ENCODE peak calls at places on chromosomes 5 and 9, in nine cellular contexts. One of them, this sample, is unnamed.
A peak's percentile ranks its signal among the peaks of the same experiment; 100 is the strongest.

GRCh38 chr5:151496041-151496484 is 48.7 kb downstream of the SLC36A1 start:
- DNase-seq in stimulated activated CD8-positive, alpha-beta memory T cell treated with anti-CD3 and anti-CD28 coated beads, Interleukin-2, amount 100 ng/mL, for 48 hours: no peak
- DNase-seq in AG20443: no peak
- DNase-seq in HS-5: no peak
- DNase-seq in SW 1271: no peak
- DNase-seq in ELR: no peak
- DNase-seq in glomerular endothelial cell: no peak
- DNase-seq in mucosa of gallbladder: no peak
- DNase-seq in LoVo: no peak
- DNase-seq in this sample: no peak

GRCh38 chr5:3392306-3392939 is 203.2 kb upstream of the IRX1 start:
- DNase-seq in stimulated activated CD8-positive, alpha-beta memory T cell treated with anti-CD3 and anti-CD28 coated beads, Interleukin-2, amount 100 ng/mL, for 48 hours: no peak
- DNase-seq in AG20443: peak; percentile 48
- DNase-seq in HS-5: no peak
- DNase-seq in SW 1271: no peak
- DNase-seq in ELR: no peak
- DNase-seq in glomerular endothelial cell: no peak
- DNase-seq in mucosa of gallbladder: no peak
- DNase-seq in LoVo: no peak
- DNase-seq in this sample: no peak

GRCh38 chr5:154000703-154001102 is 38.0 kb downstream of the FAM114A2 start:
- DNase-seq in stimulated activated CD8-positive, alpha-beta memory T cell treated with anti-CD3 and anti-CD28 coated beads, Interleukin-2, amount 100 ng/mL, for 48 hours: no peak
- DNase-seq in AG20443: no peak
- DNase-seq in HS-5: no peak
- DNase-seq in SW 1271: no peak
- DNase-seq in ELR: no peak
- DNase-seq in glomerular endothelial cell: no peak
- DNase-seq in mucosa of gallbladder: no peak
- DNase-seq in LoVo: no peak
- DNase-seq in this sample: no peak

GRCh38 chr5:160475864-160476438 is 54.3 kb downstream of the PTTG1 start:
- DNase-seq in stimulated activated CD8-positive, alpha-beta memory T cell treated with anti-CD3 and anti-CD28 coated beads, Interleukin-2, amount 100 ng/mL, for 48 hours: no peak
- DNase-seq in AG20443: no peak
- DNase-seq in HS-5: no peak
- DNase-seq in SW 1271: no peak
- DNase-seq in ELR: no peak
- DNase-seq in glomerular endothelial cell: no peak
- DNase-seq in mucosa of gallbladder: no peak
- DNase-seq in LoVo: no peak
- DNase-seq in this sample: no peak

GRCh38 chr9:26744362-26744965 is 148.1 kb downstream of the CAAP1 start:
- DNase-seq in stimulated activated CD8-positive, alpha-beta memory T cell treated with anti-CD3 and anti-CD28 coated beads, Interleukin-2, amount 100 ng/mL, for 48 hours: no peak
- DNase-seq in AG20443: peak; percentile 17
- DNase-seq in HS-5: peak; percentile 6
- DNase-seq in SW 1271: no peak
- DNase-seq in ELR: peak; percentile 54
- DNase-seq in glomerular endothelial cell: no peak
- DNase-seq in mucosa of gallbladder: no peak
- DNase-seq in LoVo: peak; percentile 35
- DNase-seq in this sample: no peak

GRCh38 chr5:674630-675011 is 18.5 kb downstream of the TPPP start:
- DNase-seq in stimulated activated CD8-positive, alpha-beta memory T cell treated with anti-CD3 and anti-CD28 coated beads, Interleukin-2, amount 100 ng/mL, for 48 hours: no peak
- DNase-seq in AG20443: no peak
- DNase-seq in HS-5: no peak
- DNase-seq in SW 1271: no peak
- DNase-seq in ELR: no peak
- DNase-seq in glomerular endothelial cell: no peak
- DNase-seq in mucosa of gallbladder: no peak
- DNase-seq in LoVo: no peak
- DNase-seq in this sample: no peak

GRCh38 chr5:136810198-136810823 is 445.0 kb upstream of the TRPC7 start:
- DNase-seq in stimulated activated CD8-positive, alpha-beta memory T cell treated with anti-CD3 and anti-CD28 coated beads, Interleukin-2, amount 100 ng/mL, for 48 hours: no peak
- DNase-seq in AG20443: peak; percentile 71
- DNase-seq in HS-5: peak; percentile 83
- DNase-seq in SW 1271: no peak
- DNase-seq in ELR: peak; percentile 85
- DNase-seq in glomerular endothelial cell: no peak
- DNase-seq in mucosa of gallbladder: no peak
- DNase-seq in LoVo: no peak
- DNase-seq in this sample: peak; percentile 80

GRCh38 chr9:121133104-121133816 is 58.5 kb downstream of the CNTRL start:
- DNase-seq in stimulated activated CD8-positive, alpha-beta memory T cell treated with anti-CD3 and anti-CD28 coated beads, Interleukin-2, amount 100 ng/mL, for 48 hours: peak; percentile 26
- DNase-seq in AG20443: no peak
- DNase-seq in HS-5: no peak
- DNase-seq in SW 1271: no peak
- DNase-seq in ELR: no peak
- DNase-seq in glomerular endothelial cell: no peak
- DNase-seq in mucosa of gallbladder: peak; percentile 27
- DNase-seq in LoVo: peak; percentile 21
- DNase-seq in this sample: no peak

GRCh38 chr5:124317471-124317870 is 429.0 kb downstream of the ZNF608 start:
- DNase-seq in stimulated activated CD8-positive, alpha-beta memory T cell treated with anti-CD3 and anti-CD28 coated beads, Interleukin-2, amount 100 ng/mL, for 48 hours: no peak
- DNase-seq in AG20443: no peak
- DNase-seq in HS-5: no peak
- DNase-seq in SW 1271: no peak
- DNase-seq in ELR: no peak
- DNase-seq in glomerular endothelial cell: no peak
- DNase-seq in mucosa of gallbladder: no peak
- DNase-seq in LoVo: no peak
- DNase-seq in this sample: no peak

GRCh38 chr5:88875609-88876234 is 7.3 kb downstream of the MEF2C start:
- DNase-seq in stimulated activated CD8-positive, alpha-beta memory T cell treated with anti-CD3 and anti-CD28 coated beads, Interleukin-2, amount 100 ng/mL, for 48 hours: no peak
- DNase-seq in AG20443: no peak
- DNase-seq in HS-5: no peak
- DNase-seq in SW 1271: no peak
- DNase-seq in ELR: no peak
- DNase-seq in glomerular endothelial cell: no peak
- DNase-seq in mucosa of gallbladder: no peak
- DNase-seq in LoVo: peak; percentile 35
- DNase-seq in this sample: no peak

GRCh38 chr5:139956342-139956741 is 86.8 kb downstream of the NRG2 start:
- DNase-seq in stimulated activated CD8-positive, alpha-beta memory T cell treated with anti-CD3 and anti-CD28 coated beads, Interleukin-2, amount 100 ng/mL, for 48 hours: no peak
- DNase-seq in AG20443: peak; percentile 1
- DNase-seq in HS-5: no peak
- DNase-seq in SW 1271: no peak
- DNase-seq in ELR: no peak
- DNase-seq in glomerular endothelial cell: no peak
- DNase-seq in mucosa of gallbladder: no peak
- DNase-seq in LoVo: no peak
- DNase-seq in this sample: no peak